ENCODE peak calls at places on chromosome 13, in nine cellular contexts. J is breast epithelium, L is left ventricle myocardium inferior, D is mucosa of descending colon, R is stomach, Y is GM23338, F is IMR-90, M is pancreas, W is psoas muscle. G is an unnamed sample.

GRCh38 chr13:57557979-57558529 is 73.5 kb upstream of the PCDH17 start:
- DNase-seq in F (no peak), Y (peak; percentile 80), M (no peak), J (no peak), W (no peak), D (no peak), R (no peak), L (no peak), G (no peak)

GRCh38 chr13:80040219-80040976 is 300.5 kb downstream of the SPRY2 start:
- DNase-seq in R (no peak), Y (no peak), M (no peak), L (no peak), F (peak; percentile 100), D (no peak), J (no peak), W (no peak), G (no peak)

GRCh38 chr13:23749288-23749880 is 139.8 kb downstream of the MIPEP start:
- DNase-seq in J (no peak), L (no peak), Y (no peak), M (no peak), D (no peak), R (no peak), W (no peak), F (no peak), G (no peak)

GRCh38 chr13:64591981-64592380 is 2638.2 kb downstream of the PCDH9 start:
- DNase-seq in R (no peak), F (peak; percentile 61), W (no peak), M (no peak), D (no peak), L (no peak), Y (no peak), J (no peak), G (no peak)

GRCh38 chr13:95023405-95023804 is 277.8 kb downstream of the ABCC4 start:
- DNase-seq in F (peak; percentile 26), D (no peak), J (no peak), M (no peak), L (no peak), Y (no peak), R (no peak), W (no peak), G (no peak)

GRCh38 chr13:20425819-20426219 is 99.8 kb downstream of the CRYL1 start:
- DNase-seq in F (no peak), L (no peak), Y (no peak), R (no peak), J (no peak), W (no peak), M (no peak), D (no peak), G (peak; percentile 79)

GRCh38 chr13:110677731-110678545 is 28.0 kb downstream of the CARS2 start:
- DNase-seq in D (peak; percentile 54), M (no peak), R (no peak), L (no peak), W (no peak), F (peak; percentile 37), Y (no peak), J (no peak), G (no peak)

GRCh38 chr13:104431895-104432294 is 1365.7 kb upstream of the SLC10A2 start:
- DNase-seq in L (no peak), D (no peak), J (no peak), F (no peak), R (no peak), M (no peak), W (no peak), Y (no peak), G (no peak)

GRCh38 chr13:108667205-108667604 is 37.8 kb downstream of the MYO16 start:
- DNase-seq in W (no peak), D (no peak), J (no peak), R (no peak), Y (no peak), M (no peak), L (no peak), F (no peak), G (no peak)

GRCh38 chr13:107348931-107349330 is 781.0 kb upstream of the ARGLU1 start:
- DNase-seq in L (no peak), F (peak; percentile 70), W (no peak), J (no peak), D (no peak), R (no peak), Y (no peak), M (no peak), G (no peak)

GRCh38 chr13:40187324-40187795 is 479.1 kb downstream of the FOXO1 start:
- DNase-seq in D (peak; percentile 52), Y (peak; percentile 21), J (no peak), F (no peak), R (no peak), W (no peak), L (no peak), M (no peak), G (no peak)

GRCh38 chr13:100464006-100464405 is 124.6 kb downstream of the GGACT start:
- DNase-seq in W (no peak), M (no peak), L (no peak), J (no peak), F (no peak), D (no peak), Y (no peak), R (no peak), G (no peak)

DNA sequence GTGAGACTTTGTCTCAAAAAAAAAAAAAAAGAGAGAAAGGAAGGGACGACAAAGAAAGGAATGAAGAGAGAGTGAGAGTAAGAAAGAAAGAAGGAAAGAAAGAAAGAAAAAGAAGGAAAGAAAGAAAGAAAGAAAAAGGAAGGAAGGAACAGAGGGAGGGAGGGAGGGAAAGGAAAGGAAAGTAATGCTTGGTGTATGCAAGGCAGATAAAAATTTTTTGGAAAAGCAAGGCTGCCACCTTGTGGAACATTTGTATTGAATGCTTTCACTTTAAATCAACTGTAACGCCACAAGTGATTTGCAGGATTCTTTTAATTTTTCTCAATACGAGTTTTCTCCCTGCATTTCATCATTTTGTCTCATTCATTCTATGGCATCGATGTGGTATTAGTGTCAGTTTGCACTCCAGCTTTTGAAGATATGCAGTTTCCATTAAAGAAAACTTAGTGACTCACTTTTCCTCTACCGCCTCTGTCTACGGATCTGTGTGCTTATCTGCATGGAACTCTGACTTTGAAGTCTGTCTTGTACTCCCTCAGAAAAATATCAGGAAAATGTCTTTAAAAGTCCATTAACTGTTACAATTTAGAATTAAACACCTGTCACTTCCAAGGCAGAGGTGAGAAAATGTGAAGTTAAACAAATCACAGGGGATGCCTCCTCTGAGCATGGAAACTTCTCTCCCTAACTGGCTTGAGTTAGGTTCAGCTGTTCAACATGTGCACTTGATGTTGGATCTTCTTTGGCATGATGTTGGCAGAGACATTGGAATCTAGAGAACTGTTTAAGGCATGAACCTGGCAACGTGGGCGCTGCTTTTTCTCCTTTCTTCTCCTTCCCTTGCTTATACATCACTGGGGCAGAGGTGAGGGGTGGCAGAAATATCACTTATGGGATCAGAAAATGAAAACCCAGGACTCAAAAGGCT is 20.0 kb upstream of the ZDHHC20 start:
- DNase-seq in L (no peak), D (no peak), R (no peak), M (no peak), J (no peak), W (no peak), F (peak; percentile 81), Y (peak; percentile 87), G (peak; percentile 51)
- TF ChIP-seq CTCF in L (peak; percentile 77), D (no peak), R (peak; percentile 34), M (peak; percentile 37), J (peak; percentile 54), W (peak; percentile 77), F (peak; percentile 74), Y (peak; percentile 71), G (peak; percentile 54)

DNA sequence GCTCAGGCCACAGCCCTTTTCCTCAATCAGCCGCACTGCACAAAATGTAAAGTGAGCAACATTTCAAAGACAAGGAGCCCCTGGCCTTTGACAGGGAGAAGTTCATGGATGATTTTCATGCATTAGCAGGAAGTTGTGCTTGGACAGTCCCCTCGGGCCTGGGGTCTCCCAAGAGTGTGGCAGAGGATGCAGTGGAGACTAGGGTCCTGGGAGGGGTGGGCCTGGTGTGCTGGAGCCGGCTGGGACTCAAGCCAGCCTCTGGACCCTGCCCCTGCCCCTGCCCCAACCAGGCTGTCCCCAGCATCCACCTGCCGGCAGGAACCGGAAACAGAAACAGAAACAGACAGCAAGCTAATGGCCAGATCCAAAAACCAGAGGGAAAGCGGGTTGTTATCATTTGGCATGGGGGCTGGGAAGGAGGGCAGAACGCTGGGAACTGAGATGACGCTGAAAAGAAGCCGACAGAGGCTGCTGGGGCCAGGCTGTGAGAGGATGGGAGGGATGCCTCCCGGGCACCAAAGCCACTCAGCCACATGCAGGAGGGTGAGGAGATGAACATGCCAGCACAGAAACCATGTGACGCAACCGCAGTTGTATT is 2.3 kb downstream of the GAS6 start:
- DNase-seq in W (no peak), D (no peak), L (no peak), M (peak; percentile 44), F (no peak), Y (no peak), J (peak; percentile 48), R (no peak), G (peak; percentile 72)
- H3K4me1 ChIP-seq in W (peaks cover 44% of the 10 kb centered on the region), D (peaks cover 52% of the 10 kb centered on the region), L (peaks cover 72% of the 10 kb centered on the region), M (peaks cover 15% of the 10 kb centered on the region), F (peaks cover 29% of the 10 kb centered on the region), Y (peaks cover 37% of the 10 kb centered on the region), J (peaks cover 12% of the 10 kb centered on the region), R (peaks cover 77% of the 10 kb centered on the region), G (peaks cover 12% of the 10 kb centered on the region)

GRCh38 chr13:97288486-97288900 is 66.4 kb downstream of the MBNL2 start:
- DNase-seq in L (no peak), W (no peak), R (no peak), Y (no peak), D (no peak), M (no peak), J (no peak), F (no peak), G (no peak)
- TF ChIP-seq CTCF in L (no peak), W (no peak), R (no peak), Y (no peak), D (no peak), M (no peak), J (no peak), F (no peak), G (no peak)

GRCh38 chr13:48494874-48495273 is 38.0 kb downstream of the RCBTB2 start:
- DNase-seq in J (no peak), M (no peak), R (no peak), Y (no peak), F (no peak), L (no peak), W (no peak), D (no peak), G (no peak)

GRCh38 chr13:48492123-48493075 is 40.5 kb downstream of the RCBTB2 start:
- DNase-seq in M (no peak), J (no peak), L (peak; percentile 82), R (peak; percentile 52), W (peak; percentile 76), F (peak; percentile 18), D (peak; percentile 83), Y (no peak), G (peak; percentile 83)

GRCh38 chr13:48491423-48492122 is 41.3 kb downstream of the RCBTB2 start:
- DNase-seq in J (no peak), F (peak; percentile 22), D (no peak), Y (no peak), M (no peak), R (no peak), L (no peak), W (no peak), G (no peak)

GRCh38 chr13:48493851-48494250 is 39.0 kb downstream of the RCBTB2 start:
- DNase-seq in F (peak; percentile 12), W (no peak), Y (no peak), L (no peak), M (no peak), D (no peak), R (no peak), J (no peak), G (no peak)

GRCh38 chr13:48493076-48493765 is 39.7 kb downstream of the RCBTB2 start:
- DNase-seq in L (no peak), F (no peak), W (no peak), Y (no peak), R (no peak), D (no peak), J (no peak), M (no peak), G (no peak)
- H3K4me1 ChIP-seq in L (peaks cover 39% of the 10 kb centered on the region), F (no peaks in the 10 kb centered on the region), W (peaks cover 3% of the 10 kb centered on the region), Y (peaks cover 9% of the 10 kb centered on the region), R (peaks cover 44% of the 10 kb centered on the region), D (no peaks in the 10 kb centered on the region), J (peaks cover 14% of the 10 kb centered on the region), M (peaks cover 3% of the 10 kb centered on the region), G (peaks cover 12% of the 10 kb centered on the region)

G was measured in BE2C.